ENCODE peak calls at places on chromosome 21, in nine cellular contexts. One of them, this sample, is unnamed.

GRCh38 chr21:27590271-27590670 is 623.4 kb upstream of the ADAMTS5 start:
- DNase-seq in choroid plexus epithelial cell: peak; percentile 92
- DNase-seq in fibroblast of pulmonary artery: peak; percentile 64
- DNase-seq in AG09309: peak; percentile 84
- DNase-seq in AG10803: peak; percentile 95
- DNase-seq in activated B cell treated with CpG ODN at 0.5 μM for 24 hours: no peak
- DNase-seq in GM23338: peak; percentile 21
- DNase-seq in IMR-90: no peak
- DNase-seq in heart left ventricle: peak; percentile 36
- DNase-seq in this sample: no peak

GRCh38 chr21:21682172-21682571 is 684.0 kb downstream of the NCAM2 start:
- DNase-seq in fibroblast of pulmonary artery: peak; percentile 33
- DNase-seq in heart left ventricle: no peak
- DNase-seq in IMR-90: peak; percentile 47
- DNase-seq in GM23338: no peak
- DNase-seq in AG10803: peak; percentile 39
- DNase-seq in AG09309: no peak
- DNase-seq in choroid plexus epithelial cell: peak; percentile 69
- DNase-seq in activated B cell treated with CpG ODN at 0.5 μM for 24 hours: no peak
- DNase-seq in this sample: no peak

GRCh38 chr21:15141236-15141970 is 76.6 kb upstream of the NRIP1 start:
- DNase-seq in activated B cell treated with CpG ODN at 0.5 μM for 24 hours: no peak
- DNase-seq in IMR-90: no peak
- DNase-seq in AG10803: no peak
- DNase-seq in AG09309: no peak
- DNase-seq in GM23338: no peak
- DNase-seq in fibroblast of pulmonary artery: no peak
- DNase-seq in heart left ventricle: no peak
- DNase-seq in choroid plexus epithelial cell: no peak
- DNase-seq in this sample: no peak

GRCh38 chr21:32611471-32611997 is 643 bp downstream of the CFAP298 start:
- DNase-seq in choroid plexus epithelial cell: peak; percentile 33
- DNase-seq in activated B cell treated with CpG ODN at 0.5 μM for 24 hours: peak; percentile 22
- DNase-seq in IMR-90: peak; percentile 18
- DNase-seq in GM23338: peak; percentile 60
- DNase-seq in AG09309: no peak
- DNase-seq in heart left ventricle: no peak
- DNase-seq in fibroblast of pulmonary artery: peak; percentile 17
- DNase-seq in AG10803: peak; percentile 18
- DNase-seq in this sample: no peak

GRCh38 chr21:43662286-43662685 is 2.9 kb downstream of the RRP1B start:
- DNase-seq in AG10803: no peak
- DNase-seq in choroid plexus epithelial cell: no peak
- DNase-seq in activated B cell treated with CpG ODN at 0.5 μM for 24 hours: no peak
- DNase-seq in GM23338: no peak
- DNase-seq in heart left ventricle: no peak
- DNase-seq in fibroblast of pulmonary artery: no peak
- DNase-seq in AG09309: no peak
- DNase-seq in IMR-90: peak; percentile 12
- DNase-seq in this sample: no peak

GRCh38 chr21:29064850-29065481 is 8.5 kb downstream of the CCT8 start:
- DNase-seq in activated B cell treated with CpG ODN at 0.5 μM for 24 hours: no peak
- DNase-seq in GM23338: no peak
- DNase-seq in fibroblast of pulmonary artery: no peak
- DNase-seq in AG10803: no peak
- DNase-seq in AG09309: no peak
- DNase-seq in heart left ventricle: no peak
- DNase-seq in IMR-90: no peak
- DNase-seq in choroid plexus epithelial cell: no peak
- DNase-seq in this sample: no peak

GRCh38 chr21:31161157-31161556 is 122.9 kb upstream of the KRTAP19-8 start:
- DNase-seq in fibroblast of pulmonary artery: no peak
- DNase-seq in AG09309: no peak
- DNase-seq in choroid plexus epithelial cell: no peak
- DNase-seq in IMR-90: peak; percentile 15
- DNase-seq in GM23338: peak; percentile 52
- DNase-seq in activated B cell treated with CpG ODN at 0.5 μM for 24 hours: no peak
- DNase-seq in AG10803: peak; percentile 55
- DNase-seq in heart left ventricle: no peak
- DNase-seq in this sample: no peak

GRCh38 chr21:33245289-33245918 is 15.7 kb downstream of the IFNAR2 start:
- DNase-seq in AG09309: no peak
- DNase-seq in choroid plexus epithelial cell: no peak
- DNase-seq in activated B cell treated with CpG ODN at 0.5 μM for 24 hours: no peak
- DNase-seq in GM23338: no peak
- DNase-seq in AG10803: no peak
- DNase-seq in heart left ventricle: no peak
- DNase-seq in IMR-90: no peak
- DNase-seq in fibroblast of pulmonary artery: no peak
- DNase-seq in this sample: no peak

GRCh38 chr21:37914211-37914900 is 1.9 kb downstream of the KCNJ6 start:
- DNase-seq in GM23338: peak; percentile 85
- DNase-seq in choroid plexus epithelial cell: peak; percentile 16
- DNase-seq in AG09309: no peak
- DNase-seq in AG10803: peak; percentile 5
- DNase-seq in IMR-90: peak; percentile 22
- DNase-seq in fibroblast of pulmonary artery: peak; percentile 15
- DNase-seq in activated B cell treated with CpG ODN at 0.5 μM for 24 hours: no peak
- DNase-seq in heart left ventricle: peak; percentile 25
- DNase-seq in this sample: peak; percentile 58

GRCh38 chr21:39955326-39955725 is 88.1 kb downstream of the PCP4 start:
- DNase-seq in AG10803: no peak
- DNase-seq in fibroblast of pulmonary artery: no peak
- DNase-seq in choroid plexus epithelial cell: no peak
- DNase-seq in activated B cell treated with CpG ODN at 0.5 μM for 24 hours: no peak
- DNase-seq in AG09309: no peak
- DNase-seq in heart left ventricle: no peak
- DNase-seq in GM23338: no peak
- DNase-seq in IMR-90: no peak
- DNase-seq in this sample: no peak

GRCh38 chr21:39952265-39952664 is 85.0 kb downstream of the PCP4 start:
- DNase-seq in AG10803: no peak
- DNase-seq in fibroblast of pulmonary artery: no peak
- DNase-seq in GM23338: peak; percentile 11
- DNase-seq in IMR-90: no peak
- DNase-seq in choroid plexus epithelial cell: no peak
- DNase-seq in AG09309: no peak
- DNase-seq in activated B cell treated with CpG ODN at 0.5 μM for 24 hours: no peak
- DNase-seq in heart left ventricle: no peak
- DNase-seq in this sample: no peak

GRCh38 chr21:39951183-39952101 is 84.2 kb downstream of the PCP4 start:
- DNase-seq in IMR-90: no peak
- DNase-seq in activated B cell treated with CpG ODN at 0.5 μM for 24 hours: no peak
- DNase-seq in GM23338: peak; percentile 75
- DNase-seq in choroid plexus epithelial cell: no peak
- DNase-seq in fibroblast of pulmonary artery: no peak
- DNase-seq in AG09309: no peak
- DNase-seq in AG10803: no peak
- DNase-seq in heart left ventricle: no peak
- DNase-seq in this sample: no peak

GRCh38 chr21:39956586-39956985 is 89.3 kb downstream of the PCP4 start:
- DNase-seq in AG09309: no peak
- DNase-seq in fibroblast of pulmonary artery: no peak
- DNase-seq in IMR-90: no peak
- DNase-seq in activated B cell treated with CpG ODN at 0.5 μM for 24 hours: no peak
- DNase-seq in heart left ventricle: no peak
- DNase-seq in GM23338: peak; percentile 10
- DNase-seq in AG10803: no peak
- DNase-seq in choroid plexus epithelial cell: no peak
- DNase-seq in this sample: no peak

GRCh38 chr21:39954570-39954969 is 87.3 kb downstream of the PCP4 start:
- DNase-seq in activated B cell treated with CpG ODN at 0.5 μM for 24 hours: no peak
- DNase-seq in choroid plexus epithelial cell: no peak
- DNase-seq in fibroblast of pulmonary artery: no peak
- DNase-seq in heart left ventricle: no peak
- DNase-seq in AG09309: no peak
- DNase-seq in AG10803: no peak
- DNase-seq in IMR-90: no peak
- DNase-seq in GM23338: peak; percentile 10
- DNase-seq in this sample: no peak
- TF ChIP-seq CTCF in activated B cell treated with CpG ODN at 0.5 μM for 24 hours: no peak
- TF ChIP-seq CTCF in choroid plexus epithelial cell: no peak
- TF ChIP-seq CTCF in fibroblast of pulmonary artery: no peak
- TF ChIP-seq CTCF in heart left ventricle: no peak
- TF ChIP-seq CTCF in AG09309: no peak
- TF ChIP-seq CTCF in AG10803: no peak
- TF ChIP-seq CTCF in IMR-90: no peak
- TF ChIP-seq CTCF in GM23338: no peak
- TF ChIP-seq CTCF in this sample: no peak

GRCh38 chr21:44888581-44889550 is 15.4 kb upstream of the PTTG1IP start:
- DNase-seq in fibroblast of pulmonary artery: no peak
- DNase-seq in activated B cell treated with CpG ODN at 0.5 μM for 24 hours: no peak
- DNase-seq in AG09309: no peak
- DNase-seq in GM23338: no peak
- DNase-seq in AG10803: no peak
- DNase-seq in heart left ventricle: no peak
- DNase-seq in choroid plexus epithelial cell: no peak
- DNase-seq in IMR-90: no peak
- DNase-seq in this sample: no peak
- TF ChIP-seq CTCF in fibroblast of pulmonary artery: no peak
- TF ChIP-seq CTCF in activated B cell treated with CpG ODN at 0.5 μM for 24 hours: no peak
- TF ChIP-seq CTCF in AG09309: no peak
- TF ChIP-seq CTCF in GM23338: no peak
- TF ChIP-seq CTCF in AG10803: no peak
- TF ChIP-seq CTCF in heart left ventricle: no peak
- TF ChIP-seq CTCF in choroid plexus epithelial cell: no peak
- TF ChIP-seq CTCF in IMR-90: no peak
- TF ChIP-seq CTCF in this sample: no peak

GRCh38 chr21:41783476-41784150 is 16.8 kb upstream of the RIPK4 start:
- DNase-seq in AG09309: peak; percentile 47
- DNase-seq in AG10803: peak; percentile 38
- DNase-seq in GM23338: no peak
- DNase-seq in choroid plexus epithelial cell: peak; percentile 51
- DNase-seq in activated B cell treated with CpG ODN at 0.5 μM for 24 hours: no peak
- DNase-seq in IMR-90: no peak
- DNase-seq in heart left ventricle: no peak
- DNase-seq in fibroblast of pulmonary artery: no peak
- DNase-seq in this sample: no peak
- TF ChIP-seq CTCF in AG09309: no peak
- TF ChIP-seq CTCF in AG10803: no peak
- TF ChIP-seq CTCF in GM23338: no peak
- TF ChIP-seq CTCF in choroid plexus epithelial cell: no peak
- TF ChIP-seq CTCF in activated B cell treated with CpG ODN at 0.5 μM for 24 hours: no peak
- TF ChIP-seq CTCF in IMR-90: no peak
- TF ChIP-seq CTCF in heart left ventricle: no peak
- TF ChIP-seq CTCF in fibroblast of pulmonary artery: no peak
- TF ChIP-seq CTCF in this sample: no peak

GRCh38 chr21:20443558-20444155 is 554.6 kb upstream of the NCAM2 start:
- DNase-seq in activated B cell treated with CpG ODN at 0.5 μM for 24 hours: no peak
- DNase-seq in IMR-90: no peak
- DNase-seq in GM23338: peak; percentile 76
- DNase-seq in fibroblast of pulmonary artery: no peak
- DNase-seq in heart left ventricle: no peak
- DNase-seq in choroid plexus epithelial cell: peak; percentile 7
- DNase-seq in AG10803: no peak
- DNase-seq in AG09309: no peak
- DNase-seq in this sample: no peak
- TF ChIP-seq CTCF in activated B cell treated with CpG ODN at 0.5 μM for 24 hours: no peak
- TF ChIP-seq CTCF in IMR-90: no peak
- TF ChIP-seq CTCF in GM23338: peak; percentile 92
- TF ChIP-seq CTCF in fibroblast of pulmonary artery: peak; percentile 2
- TF ChIP-seq CTCF in heart left ventricle: no peak
- TF ChIP-seq CTCF in choroid plexus epithelial cell: peak; percentile 47
- TF ChIP-seq CTCF in AG10803: no peak
- TF ChIP-seq CTCF in AG09309: peak; percentile 13
- TF ChIP-seq CTCF in this sample: peak; percentile 67

GRCh38 chr21:45348591-45349327 is 56.2 kb upstream of the COL18A1 start:
- DNase-seq in fibroblast of pulmonary artery: no peak
- DNase-seq in AG09309: no peak
- DNase-seq in GM23338: no peak
- DNase-seq in choroid plexus epithelial cell: no peak
- DNase-seq in IMR-90: no peak
- DNase-seq in AG10803: no peak
- DNase-seq in heart left ventricle: no peak
- DNase-seq in activated B cell treated with CpG ODN at 0.5 μM for 24 hours: no peak
- DNase-seq in this sample: no peak

GRCh38 chr21:45344576-45344975 is 56.9 kb upstream of the POFUT2 start:
- DNase-seq in activated B cell treated with CpG ODN at 0.5 μM for 24 hours: no peak
- DNase-seq in AG10803: no peak
- DNase-seq in AG09309: no peak
- DNase-seq in IMR-90: no peak
- DNase-seq in choroid plexus epithelial cell: no peak
- DNase-seq in fibroblast of pulmonary artery: no peak
- DNase-seq in heart left ventricle: no peak
- DNase-seq in GM23338: no peak
- DNase-seq in this sample: no peak

GRCh38 chr21:45347712-45348477 is 57.1 kb upstream of the COL18A1 start:
- DNase-seq in GM23338: no peak
- DNase-seq in fibroblast of pulmonary artery: no peak
- DNase-seq in AG09309: no peak
- DNase-seq in choroid plexus epithelial cell: no peak
- DNase-seq in activated B cell treated with CpG ODN at 0.5 μM for 24 hours: no peak
- DNase-seq in AG10803: no peak
- DNase-seq in heart left ventricle: no peak
- DNase-seq in IMR-90: no peak
- DNase-seq in this sample: no peak

GRCh38 chr21:45350206-45350854 is 54.6 kb upstream of the COL18A1 start:
- DNase-seq in heart left ventricle: no peak
- DNase-seq in IMR-90: no peak
- DNase-seq in choroid plexus epithelial cell: no peak
- DNase-seq in activated B cell treated with CpG ODN at 0.5 μM for 24 hours: no peak
- DNase-seq in AG09309: no peak
- DNase-seq in fibroblast of pulmonary artery: no peak
- DNase-seq in AG10803: no peak
- DNase-seq in GM23338: no peak
- DNase-seq in this sample: no peak

GRCh38 chr21:45347048-45347711 is 57.8 kb upstream of the COL18A1 start:
- DNase-seq in choroid plexus epithelial cell: no peak
- DNase-seq in AG09309: no peak
- DNase-seq in heart left ventricle: no peak
- DNase-seq in activated B cell treated with CpG ODN at 0.5 μM for 24 hours: no peak
- DNase-seq in AG10803: no peak
- DNase-seq in IMR-90: no peak
- DNase-seq in fibroblast of pulmonary artery: no peak
- DNase-seq in GM23338: peak; percentile 76
- DNase-seq in this sample: no peak
- TF ChIP-seq CTCF in choroid plexus epithelial cell: no peak
- TF ChIP-seq CTCF in AG09309: no peak
- TF ChIP-seq CTCF in heart left ventricle: no peak
- TF ChIP-seq CTCF in activated B cell treated with CpG ODN at 0.5 μM for 24 hours: no peak
- TF ChIP-seq CTCF in AG10803: no peak
- TF ChIP-seq CTCF in IMR-90: no peak
- TF ChIP-seq CTCF in fibroblast of pulmonary artery: no peak
- TF ChIP-seq CTCF in GM23338: no peak
- TF ChIP-seq CTCF in this sample: no peak